ENCODE peak calls at places on chromosomes 16 and 17, in eight cellular contexts. One of them, this sample, is unnamed.

GRCh38 chr17:82059272-82060000 is 6.2 kb downstream of the DUS1L start:
- DNase-seq in mesenchymal stem cell: no peak
- DNase-seq in GM23338: peak
- DNase-seq in A549: no peak
- DNase-seq in K562: no peak
- DNase-seq in PC-3: no peak
- DNase-seq in IMR-90: no peak
- DNase-seq in PC-9: no peak
- DNase-seq in this sample: no peak

GRCh38 chr17:8500609-8501008 is 64.9 kb downstream of the NDEL1 start:
- DNase-seq in mesenchymal stem cell: no peak
- DNase-seq in GM23338: no peak
- DNase-seq in A549: no peak
- DNase-seq in K562: no peak
- DNase-seq in PC-3: no peak
- DNase-seq in IMR-90: no peak
- DNase-seq in PC-9: no peak
- DNase-seq in this sample: no peak

GRCh38 chr16:4293822-4294457 is 21.1 kb upstream of the TFAP4 start:
- DNase-seq in mesenchymal stem cell: peak
- DNase-seq in GM23338: peak
- DNase-seq in A549: peak
- DNase-seq in K562: peak
- DNase-seq in PC-3: peak
- DNase-seq in IMR-90: peak
- DNase-seq in PC-9: peak
- DNase-seq in this sample: no peak

GRCh38 chr17:17919169-17920107 is 52.8 kb downstream of the TOM1L2 start:
- DNase-seq in mesenchymal stem cell: peak
- DNase-seq in GM23338: peak
- DNase-seq in A549: peak
- DNase-seq in K562: peak
- DNase-seq in PC-3: peak
- DNase-seq in IMR-90: peak
- DNase-seq in PC-9: peak
- DNase-seq in this sample: peak

GRCh38 chr17:1056761-1057160 is 59.8 kb downstream of the TIMM22 start:
- DNase-seq in mesenchymal stem cell: no peak
- DNase-seq in GM23338: no peak
- DNase-seq in A549: no peak
- DNase-seq in K562: no peak
- DNase-seq in PC-3: no peak
- DNase-seq in IMR-90: no peak
- DNase-seq in PC-9: no peak
- DNase-seq in this sample: no peak

GRCh38 chr16:89599451-89599858 is 14.0 kb upstream of the DPEP1 start:
- DNase-seq in mesenchymal stem cell: no peak
- DNase-seq in GM23338: peak
- DNase-seq in A549: peak
- DNase-seq in K562: peak
- DNase-seq in PC-3: peak
- DNase-seq in IMR-90: no peak
- DNase-seq in PC-9: peak
- DNase-seq in this sample: no peak

GRCh38 chr16:19460397-19460796 is 42.7 kb downstream of the TMC5 start:
- DNase-seq in mesenchymal stem cell: no peak
- DNase-seq in GM23338: no peak
- DNase-seq in A549: no peak
- DNase-seq in K562: no peak
- DNase-seq in PC-3: no peak
- DNase-seq in IMR-90: no peak
- DNase-seq in PC-9: no peak
- DNase-seq in this sample: no peak

GRCh38 chr16:57479422-57480126 is 6.7 kb downstream of the DOK4 start:
- DNase-seq in mesenchymal stem cell: peak
- DNase-seq in GM23338: peak
- DNase-seq in A549: no peak
- DNase-seq in K562: no peak
- DNase-seq in PC-3: no peak
- DNase-seq in IMR-90: peak
- DNase-seq in PC-9: no peak
- DNase-seq in this sample: no peak

GRCh38 chr17:41500131-41500911 is 5.1 kb downstream of the KRT13 start:
- DNase-seq in mesenchymal stem cell: peak
- DNase-seq in GM23338: no peak
- DNase-seq in A549: peak
- DNase-seq in K562: peak
- DNase-seq in PC-3: peak
- DNase-seq in IMR-90: peak
- DNase-seq in PC-9: peak
- DNase-seq in this sample: no peak

GRCh38 chr16:85522842-85523601 is 90.1 kb upstream of the GSE1 start:
- DNase-seq in mesenchymal stem cell: peak
- DNase-seq in GM23338: no peak
- DNase-seq in A549: no peak
- DNase-seq in K562: no peak
- DNase-seq in PC-3: no peak
- DNase-seq in IMR-90: peak
- DNase-seq in PC-9: no peak
- DNase-seq in this sample: no peak

GRCh38 chr17:45241315-45242011 is 19.8 kb downstream of the FMNL1 start:
- DNase-seq in mesenchymal stem cell: no peak
- DNase-seq in GM23338: peak
- DNase-seq in A549: no peak
- DNase-seq in K562: peak
- DNase-seq in PC-3: no peak
- DNase-seq in IMR-90: no peak
- DNase-seq in PC-9: no peak
- DNase-seq in this sample: peak

GRCh38 chr17:64509179-64509578 is 2.4 kb downstream of the CEP95 start:
- DNase-seq in mesenchymal stem cell: no peak
- DNase-seq in GM23338: no peak
- DNase-seq in A549: no peak
- DNase-seq in K562: no peak
- DNase-seq in PC-3: no peak
- DNase-seq in IMR-90: no peak
- DNase-seq in PC-9: no peak
- DNase-seq in this sample: no peak

GRCh38 chr16:80175011-80175410 is 365.8 kb upstream of the DYNLRB2 start:
- DNase-seq in mesenchymal stem cell: no peak
- DNase-seq in GM23338: no peak
- DNase-seq in A549: no peak
- DNase-seq in K562: no peak
- DNase-seq in PC-3: no peak
- DNase-seq in IMR-90: no peak
- DNase-seq in PC-9: no peak
- DNase-seq in this sample: no peak

GRCh38 chr16:80171199-80171598 is 369.6 kb upstream of the DYNLRB2 start:
- DNase-seq in mesenchymal stem cell: no peak
- DNase-seq in GM23338: no peak
- DNase-seq in A549: no peak
- DNase-seq in K562: no peak
- DNase-seq in PC-3: no peak
- DNase-seq in IMR-90: no peak
- DNase-seq in PC-9: no peak
- DNase-seq in this sample: no peak

GRCh38 chr16:80174416-80174815 is 366.4 kb upstream of the DYNLRB2 start:
- DNase-seq in mesenchymal stem cell: peak
- DNase-seq in GM23338: no peak
- DNase-seq in A549: no peak
- DNase-seq in K562: no peak
- DNase-seq in PC-3: peak
- DNase-seq in IMR-90: peak
- DNase-seq in PC-9: no peak
- DNase-seq in this sample: no peak

GRCh38 chr16:80171746-80172145 is 369.0 kb upstream of the DYNLRB2 start:
- DNase-seq in mesenchymal stem cell: no peak
- DNase-seq in GM23338: no peak
- DNase-seq in A549: no peak
- DNase-seq in K562: no peak
- DNase-seq in PC-3: no peak
- DNase-seq in IMR-90: no peak
- DNase-seq in PC-9: no peak
- DNase-seq in this sample: no peak

GRCh38 chr16:80176114-80176513 is 364.7 kb upstream of the DYNLRB2 start:
- DNase-seq in mesenchymal stem cell: no peak
- DNase-seq in GM23338: no peak
- DNase-seq in A549: no peak
- DNase-seq in K562: no peak
- DNase-seq in PC-3: no peak
- DNase-seq in IMR-90: no peak
- DNase-seq in PC-9: no peak
- DNase-seq in this sample: no peak
- H3K4me2 ChIP-seq in mesenchymal stem cell: no peak
- H3K4me2 ChIP-seq in GM23338: no peak
- H3K4me2 ChIP-seq in A549: peak
- H3K4me2 ChIP-seq in K562: no peak
- H3K4me2 ChIP-seq in PC-3: no peak
- H3K4me2 ChIP-seq in IMR-90: no peak
- H3K4me2 ChIP-seq in PC-9: no peak
- H3K4me2 ChIP-seq in this sample: no peak

GRCh38 chr16:84016477-84016876 is 26.1 kb downstream of the SLC38A8 start:
- DNase-seq in mesenchymal stem cell: no peak
- DNase-seq in GM23338: no peak
- DNase-seq in A549: no peak
- DNase-seq in K562: no peak
- DNase-seq in PC-3: no peak
- DNase-seq in IMR-90: no peak
- DNase-seq in PC-9: no peak
- DNase-seq in this sample: no peak

GRCh38 chr16:84014570-84015327 is 27.8 kb downstream of the SLC38A8 start:
- DNase-seq in mesenchymal stem cell: no peak
- DNase-seq in GM23338: no peak
- DNase-seq in A549: no peak
- DNase-seq in K562: no peak
- DNase-seq in PC-3: no peak
- DNase-seq in IMR-90: no peak
- DNase-seq in PC-9: no peak
- DNase-seq in this sample: no peak

GRCh38 chr16:84015399-84015798 is 27.2 kb downstream of the SLC38A8 start:
- DNase-seq in mesenchymal stem cell: no peak
- DNase-seq in GM23338: no peak
- DNase-seq in A549: no peak
- DNase-seq in K562: no peak
- DNase-seq in PC-3: no peak
- DNase-seq in IMR-90: no peak
- DNase-seq in PC-9: no peak
- DNase-seq in this sample: no peak

GRCh38 chr16:84009282-84009681 is 33.3 kb downstream of the SLC38A8 start:
- DNase-seq in mesenchymal stem cell: no peak
- DNase-seq in GM23338: no peak
- DNase-seq in A549: no peak
- DNase-seq in K562: no peak
- DNase-seq in PC-3: no peak
- DNase-seq in IMR-90: no peak
- DNase-seq in PC-9: no peak
- DNase-seq in this sample: no peak

DNA sequence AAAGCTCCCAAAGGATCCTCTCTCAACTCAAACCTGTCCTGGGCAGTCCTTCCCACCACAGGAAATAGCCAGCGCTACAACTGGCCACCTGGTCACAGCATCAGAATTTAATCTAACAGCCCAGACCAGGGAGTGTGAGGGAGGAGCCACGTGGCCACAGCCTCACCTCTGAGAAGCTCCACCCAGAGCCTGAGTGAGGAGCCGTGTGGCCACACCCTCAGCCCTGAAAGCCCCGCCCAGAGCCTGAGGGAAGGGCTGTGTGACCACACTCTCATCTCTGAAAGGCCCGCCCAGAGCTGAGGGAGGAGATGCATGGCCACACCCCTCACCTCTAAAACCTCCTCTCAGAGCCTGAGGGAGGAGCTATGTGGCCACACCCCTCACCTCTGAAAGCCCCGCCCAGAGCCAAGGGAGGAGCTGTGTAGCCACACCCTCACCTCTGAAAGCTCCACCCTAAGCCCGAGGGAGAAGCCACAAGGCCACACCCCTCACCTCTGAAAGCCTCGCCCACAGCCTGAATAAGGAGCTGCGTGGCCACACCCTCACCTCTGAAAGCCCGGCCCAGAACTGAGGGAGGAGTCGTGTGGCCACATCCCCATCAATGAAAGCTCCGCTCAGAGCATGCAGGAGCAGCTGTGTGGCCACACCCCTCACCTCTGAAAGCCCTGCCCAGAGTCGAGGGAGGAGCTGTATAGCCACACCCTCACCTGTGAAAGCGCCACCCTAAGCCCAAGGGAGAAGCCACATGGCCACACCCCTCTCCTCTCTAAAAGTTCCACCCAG is 28.6 kb downstream of the SLC38A8 start:
- DNase-seq in mesenchymal stem cell: peak
- DNase-seq in GM23338: peak
- DNase-seq in A549: peak
- DNase-seq in K562: peak
- DNase-seq in PC-3: peak
- DNase-seq in IMR-90: peak
- DNase-seq in PC-9: peak
- DNase-seq in this sample: peak
- H3K4me2 ChIP-seq in mesenchymal stem cell: no peak
- H3K4me2 ChIP-seq in GM23338: no peak
- H3K4me2 ChIP-seq in A549: peak
- H3K4me2 ChIP-seq in K562: peak
- H3K4me2 ChIP-seq in PC-3: no peak
- H3K4me2 ChIP-seq in IMR-90: no peak
- H3K4me2 ChIP-seq in PC-9: peak
- H3K4me2 ChIP-seq in this sample: no peak

DNA sequence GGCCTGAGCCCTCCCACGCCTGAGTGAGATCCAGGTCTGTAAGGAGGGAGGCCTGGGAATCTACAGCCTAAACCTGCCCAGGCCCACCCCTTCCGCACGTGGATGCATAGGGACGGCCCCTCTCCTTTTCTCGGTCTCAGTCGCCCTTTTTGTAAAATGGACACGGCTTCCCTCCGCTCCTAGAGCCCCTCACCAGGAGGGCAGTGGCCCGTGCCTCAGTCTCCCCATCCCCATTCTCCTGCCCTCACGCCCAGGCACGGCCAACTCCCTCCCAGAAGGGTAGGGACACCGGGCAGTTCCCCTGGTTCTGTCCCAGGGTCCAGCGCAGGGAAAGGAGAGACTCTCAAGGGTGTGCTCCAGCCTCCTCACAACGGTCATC is 48.1 kb downstream of the WNT3 start:
- DNase-seq in mesenchymal stem cell: no peak
- DNase-seq in GM23338: peak
- DNase-seq in A549: no peak
- DNase-seq in K562: no peak
- DNase-seq in PC-3: no peak
- DNase-seq in IMR-90: no peak
- DNase-seq in PC-9: no peak
- DNase-seq in this sample: no peak
- H3K4me2 ChIP-seq in mesenchymal stem cell: peak
- H3K4me2 ChIP-seq in GM23338: peak
- H3K4me2 ChIP-seq in A549: peak
- H3K4me2 ChIP-seq in K562: peak
- H3K4me2 ChIP-seq in PC-3: peak
- H3K4me2 ChIP-seq in IMR-90: no peak
- H3K4me2 ChIP-seq in PC-9: peak
- H3K4me2 ChIP-seq in this sample: peak

GRCh38 chr16:26532456-26532855 is 534.3 kb upstream of the C16orf82 start:
- DNase-seq in mesenchymal stem cell: no peak
- DNase-seq in GM23338: no peak
- DNase-seq in A549: no peak
- DNase-seq in K562: no peak
- DNase-seq in PC-3: no peak
- DNase-seq in IMR-90: no peak
- DNase-seq in PC-9: no peak
- DNase-seq in this sample: no peak
- H3K4me2 ChIP-seq in mesenchymal stem cell: no peak
- H3K4me2 ChIP-seq in GM23338: no peak
- H3K4me2 ChIP-seq in A549: no peak
- H3K4me2 ChIP-seq in K562: no peak
- H3K4me2 ChIP-seq in PC-3: no peak
- H3K4me2 ChIP-seq in IMR-90: no peak
- H3K4me2 ChIP-seq in PC-9: no peak
- H3K4me2 ChIP-seq in this sample: no peak

This sample was measured in neuronal stem cell.